ENCODE peak calls at places on chromosomes 5 and 9, in seven cellular contexts. W, F, P, C, O, A and U are unnamed samples.

GRCh38 chr5:151123897-151124751 is 33.5 kb downstream of the ANXA6 start:
- DNase-seq in W (no peak), F (peak; percentile 13), P (peak; percentile 91), C (no peak), O (peak; percentile 86), A (peak; percentile 45), U (no peak)

GRCh38 chr9:107274096-107274495 is 9.0 kb upstream of the RAD23B start:
- DNase-seq in W (no peak), F (no peak), P (no peak), C (no peak), O (no peak), A (no peak), U (no peak)

GRCh38 chr9:136474021-136474640 is 8.7 kb downstream of the SEC16A start:
- DNase-seq in W (no peak), F (no peak), P (no peak), C (no peak), O (no peak), A (no peak), U (no peak)

GRCh38 chr9:9275656-9276055 is 1337.1 kb downstream of the PTPRD start:
- DNase-seq in W (no peak), F (no peak), P (no peak), C (no peak), O (no peak), A (no peak), U (no peak)

GRCh38 chr5:88956416-88956815 is 73.4 kb upstream of the MEF2C start:
- DNase-seq in W (no peak), F (no peak), P (no peak), C (no peak), O (no peak), A (no peak), U (no peak)

GRCh38 chr5:36705055-36705454 is 98.6 kb downstream of the SLC1A3 start:
- DNase-seq in W (no peak), F (no peak), P (no peak), C (no peak), O (no peak), A (no peak), U (no peak)

GRCh38 chr5:175738595-175739133 is 80.8 kb downstream of the HRH2 start:
- DNase-seq in W (no peak), F (no peak), P (no peak), C (no peak), O (no peak), A (no peak), U (no peak)

GRCh38 chr9:35424356-35425352 is 65.3 kb upstream of the RUSC2 start:
- DNase-seq in W (no peak), F (no peak), P (no peak), C (no peak), O (no peak), A (no peak), U (no peak)

GRCh38 chr5:6583049-6583880 is 49.6 kb downstream of the NSUN2 start:
- DNase-seq in W (no peak), F (no peak), P (peak; percentile 51), C (no peak), O (peak; percentile 58), A (no peak), U (no peak)

GRCh38 chr5:151741678-151742423 is 16.6 kb downstream of the ATOX1 start:
- DNase-seq in W (no peak), F (no peak), P (no peak), C (no peak), O (no peak), A (no peak), U (no peak)

GRCh38 chr9:127449332-127449966 is 1.8 kb downstream of the RPL12 start:
- DNase-seq in W (no peak), F (no peak), P (no peak), C (no peak), O (no peak), A (no peak), U (no peak)

GRCh38 chr5:57368010-57368409 is 114.6 kb downstream of the ACTBL2 start:
- DNase-seq in W (no peak), F (peak; percentile 17), P (no peak), C (no peak), O (no peak), A (no peak), U (no peak)

GRCh38 chr9:77748214-77748772 is 100.2 kb upstream of the GNA14 start:
- DNase-seq in W (no peak), F (no peak), P (no peak), C (no peak), O (no peak), A (no peak), U (no peak)

DNA sequence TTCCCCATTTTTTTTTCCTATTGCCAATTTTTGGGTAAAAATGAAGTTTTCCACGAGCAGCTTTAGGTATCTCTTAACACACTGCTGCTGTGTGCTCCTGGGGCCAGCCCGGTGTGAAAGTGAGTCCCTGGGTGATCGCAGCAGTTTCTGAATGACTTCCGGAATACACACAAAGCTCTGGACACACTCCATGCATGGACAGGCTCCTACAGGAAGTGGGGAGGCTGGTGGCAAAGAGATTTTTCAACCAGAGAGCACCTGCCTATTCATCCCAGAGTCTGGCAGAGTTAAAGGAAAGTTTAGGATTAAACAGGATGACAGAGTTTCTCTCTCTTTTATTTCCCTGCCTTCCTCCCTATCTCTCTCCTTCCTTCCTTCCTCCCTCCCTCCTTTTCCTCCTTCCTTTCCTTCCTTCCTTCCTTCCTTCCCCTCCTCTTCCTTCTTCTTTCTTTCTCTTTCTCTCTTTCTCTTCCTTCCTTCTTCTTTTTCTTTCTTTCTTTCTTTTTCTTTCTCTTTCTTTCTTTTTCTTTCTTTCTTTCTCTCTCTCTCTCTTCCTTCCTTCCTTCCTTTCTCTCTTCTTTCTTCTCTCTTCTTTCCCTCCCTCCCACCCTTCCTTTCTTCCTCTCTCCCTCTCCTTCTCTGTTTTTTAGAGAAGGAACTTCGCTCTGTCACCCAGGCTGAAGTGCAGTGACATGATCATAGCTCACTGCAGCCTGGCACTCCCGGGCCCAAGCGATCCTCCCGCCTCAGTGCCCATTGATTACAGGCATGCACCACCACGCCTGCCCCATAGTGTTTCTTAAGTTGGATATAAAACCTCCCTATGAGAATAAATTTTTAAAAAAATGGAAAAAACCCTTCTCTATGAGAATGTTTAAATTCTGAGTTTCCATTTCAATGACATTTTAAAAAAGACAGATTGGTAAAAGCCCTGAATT is 38.7 kb upstream of the UBTD2 start:
- DNase-seq in W (peak; percentile 53), F (no peak), P (peak; percentile 60), C (no peak), O (peak; percentile 67), A (no peak), U (peak; percentile 29)
- H3K4me3 ChIP-seq in W (no peak overlapping the region), F (no peak overlapping the region), P (no peak overlapping the region), C (no peak overlapping the region), O (no peak overlapping the region), A (no peak overlapping the region), U (no peak overlapping the region)

DNA sequence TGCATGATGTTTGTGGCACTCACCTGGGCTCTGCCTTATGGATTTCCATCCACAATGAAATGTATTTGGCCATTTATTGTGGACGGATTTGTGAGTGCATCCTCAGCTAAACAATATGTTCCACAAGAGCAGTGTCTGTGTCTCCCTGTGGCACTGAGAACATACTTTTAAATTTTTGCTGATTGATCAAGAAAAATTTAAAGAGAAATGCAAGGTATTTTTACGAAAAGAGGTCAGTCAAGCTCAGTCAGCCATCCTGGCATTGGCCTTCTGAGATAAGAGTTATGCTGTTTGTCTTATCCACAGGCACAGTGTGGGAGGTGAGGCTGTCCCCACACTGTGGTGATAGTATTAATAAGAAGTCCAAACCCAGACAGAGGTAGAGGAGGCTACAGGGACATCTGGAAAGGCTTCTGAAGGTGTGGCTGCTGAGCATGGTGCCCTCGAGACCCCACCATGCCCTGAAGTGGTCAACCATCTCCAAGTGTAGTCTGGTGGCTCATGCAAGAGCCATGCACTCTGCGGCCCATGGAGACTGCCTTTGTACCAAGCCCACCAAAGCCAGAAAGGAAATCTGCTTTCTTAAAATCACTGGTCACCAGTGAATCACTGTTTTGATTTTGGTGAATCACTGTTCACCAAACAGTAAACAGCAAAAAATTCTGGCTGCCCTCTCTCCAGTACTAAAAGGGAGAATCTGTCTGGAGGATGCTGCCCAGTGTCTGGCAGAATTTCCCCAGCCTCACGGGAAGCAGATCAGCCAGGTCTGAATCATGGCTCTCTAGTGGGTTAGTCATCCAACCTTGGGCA is 28.8 kb downstream of the SPOCK1 start:
- DNase-seq in W (no peak), F (peak; percentile 85), P (no peak), C (no peak), O (peak; percentile 8), A (peak; percentile 26), U (peak; percentile 70)
- TF ChIP-seq POLR2A in W (no peak), F (no peak), P (no peak), C (no peak), O (no peak), A (no peak), U (no peak)

DNA sequence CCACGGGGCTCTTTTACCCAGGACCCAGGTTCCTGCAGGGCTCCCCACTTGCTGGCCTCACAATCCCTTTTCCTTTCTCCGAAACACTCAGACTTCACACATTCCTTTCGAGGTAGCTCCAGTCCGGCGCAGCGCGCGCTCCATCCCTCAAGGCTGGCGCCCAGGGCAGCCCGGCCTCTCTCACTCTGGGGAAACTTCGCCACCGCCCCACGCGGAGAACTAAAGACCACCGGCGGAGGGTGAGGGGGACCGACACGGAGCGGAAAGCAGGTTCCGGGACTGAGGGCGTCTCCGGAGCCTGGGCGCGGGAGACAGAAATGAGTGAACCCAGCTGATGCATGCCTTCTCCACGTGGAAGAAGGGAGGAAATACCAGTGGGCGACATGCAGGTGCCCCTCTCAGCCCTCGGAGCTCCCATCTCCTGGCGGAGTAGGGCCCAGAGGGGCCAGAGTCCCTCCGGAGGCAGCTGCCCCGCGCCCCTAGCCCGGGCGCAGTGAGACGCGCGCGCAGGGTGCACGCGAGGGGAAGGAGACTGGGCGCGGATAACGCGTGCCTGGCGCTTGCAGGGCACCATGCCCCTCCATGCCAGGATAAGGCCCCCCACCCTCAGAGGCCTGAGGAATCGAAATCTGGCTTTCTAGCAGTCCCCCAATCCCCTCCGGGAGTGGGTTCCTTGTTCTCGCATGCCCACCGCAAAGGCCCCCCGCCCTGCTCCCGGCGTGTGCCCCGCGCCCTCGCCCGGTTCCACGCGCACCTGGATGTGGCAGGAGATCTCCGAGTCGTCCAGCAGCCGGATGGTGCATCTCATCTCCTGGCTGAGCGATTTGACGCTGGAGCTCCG is 650 bp downstream of the FRMD3 start:
- DNase-seq in W (no peak), F (peak; percentile 7), P (peak; percentile 35), C (no peak), O (no peak), A (no peak), U (no peak)
- H3K4me3 ChIP-seq in W (peak overlapping the region; percentile 61), F (peak overlapping the region; percentile 83), P (peak overlapping the region; percentile 62), C (peak overlapping the region; percentile 57), O (no peak overlapping the region), A (peak overlapping the region; percentile 47), U (peak overlapping the region; percentile 16)

DNA sequence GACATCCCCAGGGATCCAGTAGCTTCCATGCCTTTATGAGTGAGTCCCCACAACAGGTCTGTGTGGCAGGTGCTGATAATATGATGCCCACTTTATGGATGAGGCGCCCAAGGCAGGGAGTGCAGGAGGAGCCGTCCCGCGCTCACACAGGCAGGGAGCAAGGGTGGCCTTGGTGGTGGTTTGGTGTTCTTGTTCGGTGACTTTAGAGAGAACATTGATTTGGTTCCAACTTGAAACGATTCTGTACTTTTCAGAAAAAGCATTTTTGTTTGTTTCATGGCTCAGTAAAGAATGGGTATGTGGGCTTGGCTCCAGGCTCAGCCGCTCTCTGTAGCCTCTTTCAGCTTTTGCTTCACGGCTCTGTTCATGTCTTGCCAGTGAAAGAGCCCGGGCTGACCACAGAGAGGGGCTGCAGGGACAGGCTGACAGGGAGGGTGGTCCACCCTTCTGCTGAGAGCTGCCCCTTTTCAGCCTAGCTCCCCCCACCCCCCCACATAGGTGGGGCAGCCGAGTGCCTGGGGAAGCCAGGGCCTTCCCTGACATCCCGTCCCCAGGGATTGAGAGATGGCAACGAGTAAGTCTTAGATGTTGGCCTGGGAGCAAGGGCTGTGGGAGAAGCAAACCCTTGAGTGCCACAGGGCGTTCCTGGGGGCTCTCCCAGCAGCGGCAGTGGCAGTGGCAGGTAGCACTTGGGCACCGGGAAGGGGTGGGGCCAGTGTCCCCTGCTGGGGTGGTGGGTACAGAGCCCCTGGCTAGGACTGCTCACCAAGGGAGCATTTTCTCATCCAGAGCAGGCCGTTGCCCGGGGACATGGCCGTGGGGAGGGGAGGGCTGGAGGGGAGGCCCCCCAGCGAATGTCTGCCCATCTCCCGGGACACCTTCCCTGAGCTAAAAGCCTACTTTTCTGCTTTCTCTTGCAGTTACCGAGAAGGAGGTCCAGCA is 28.1 kb downstream of the NCS1 start:
- DNase-seq in W (no peak), F (no peak), P (peak; percentile 86), C (no peak), O (no peak), A (no peak), U (no peak)
- TF ChIP-seq POLR2A in W (no peak), F (no peak), P (peak; percentile 65), C (no peak), O (no peak), A (no peak), U (no peak)